ENCODE peak calls at places on chromosomes 1 and 21, in four cellular contexts. One of them, this sample, is unnamed.

GRCh38 chr21:41611441-41611840 is 103.5 kb upstream of the TMPRSS2 start:
- DNase-seq in neural progenitor cell: no peak
- DNase-seq in endothelial cell of umbilical vein: no peak
- DNase-seq in GM23338: no peak
- DNase-seq in this sample: no peak

GRCh38 chr1:14627608-14628489 is 29.4 kb downstream of the KAZN start:
- DNase-seq in GM23338: no peak
- DNase-seq in neural progenitor cell: no peak
- DNase-seq in endothelial cell of umbilical vein: no peak
- DNase-seq in this sample: no peak

GRCh38 chr1:244394851-244395765 is 56.6 kb downstream of the ADSS2 start:
- DNase-seq in GM23338: no peak
- DNase-seq in endothelial cell of umbilical vein: no peak
- DNase-seq in neural progenitor cell: no peak
- DNase-seq in this sample: no peak

GRCh38 chr1:163570061-163570460 is 248.3 kb downstream of the NUF2 start:
- DNase-seq in GM23338: no peak
- DNase-seq in neural progenitor cell: no peak
- DNase-seq in endothelial cell of umbilical vein: no peak
- DNase-seq in this sample: no peak

GRCh38 chr1:208119225-208119606 is 125.0 kb downstream of the PLXNA2 start:
- DNase-seq in endothelial cell of umbilical vein: no peak
- DNase-seq in neural progenitor cell: no peak
- DNase-seq in GM23338: no peak
- DNase-seq in this sample: no peak

GRCh38 chr1:204873714-204874113 is 3.1 kb downstream of the NFASC start:
- DNase-seq in GM23338: no peak
- DNase-seq in neural progenitor cell: no peak
- DNase-seq in endothelial cell of umbilical vein: no peak
- DNase-seq in this sample: no peak

GRCh38 chr21:24023402-24023801 is 1583.9 kb downstream of the MRPL39 start:
- DNase-seq in neural progenitor cell: no peak
- DNase-seq in endothelial cell of umbilical vein: peak; percentile 9
- DNase-seq in GM23338: no peak
- DNase-seq in this sample: no peak

GRCh38 chr1:68016364-68016763 is 34.1 kb downstream of the DIRAS3 start:
- DNase-seq in neural progenitor cell: peak; percentile 31
- DNase-seq in GM23338: no peak
- DNase-seq in endothelial cell of umbilical vein: no peak
- DNase-seq in this sample: no peak

GRCh38 chr1:36321119-36321951 is 2.1 kb downstream of the EVA1B start:
- DNase-seq in GM23338: peak; percentile 98
- DNase-seq in endothelial cell of umbilical vein: no peak
- DNase-seq in neural progenitor cell: peak; percentile 89
- DNase-seq in this sample: peak; percentile 32

GRCh38 chr1:112557385-112557784 is 48.6 kb downstream of the WNT2B start:
- DNase-seq in neural progenitor cell: no peak
- DNase-seq in endothelial cell of umbilical vein: no peak
- DNase-seq in GM23338: no peak
- DNase-seq in this sample: no peak

GRCh38 chr1:24704411-24705259 is 40.6 kb upstream of the CLIC4 start:
- DNase-seq in GM23338: peak; percentile 58
- DNase-seq in endothelial cell of umbilical vein: peak; percentile 58
- DNase-seq in neural progenitor cell: peak; percentile 78
- DNase-seq in this sample: no peak

GRCh38 chr1:19336543-19336942 is 24.4 kb downstream of the SLC66A1 start:
- DNase-seq in GM23338: no peak
- DNase-seq in neural progenitor cell: no peak
- DNase-seq in endothelial cell of umbilical vein: no peak
- DNase-seq in this sample: no peak

GRCh38 chr1:156642265-156643185 is 608 bp downstream of the BCAN start:
- DNase-seq in GM23338: peak; percentile 75
- DNase-seq in endothelial cell of umbilical vein: no peak
- DNase-seq in neural progenitor cell: peak; percentile 59
- DNase-seq in this sample: no peak

GRCh38 chr1:58942759-58943191 is 158.9 kb upstream of the JUN start:
- DNase-seq in endothelial cell of umbilical vein: no peak
- DNase-seq in neural progenitor cell: no peak
- DNase-seq in GM23338: no peak
- DNase-seq in this sample: no peak

GRCh38 chr21:37615962-37616361 is 249.4 kb downstream of the DYRK1A start:
- DNase-seq in neural progenitor cell: no peak
- DNase-seq in endothelial cell of umbilical vein: no peak
- DNase-seq in GM23338: no peak
- DNase-seq in this sample: no peak

GRCh38 chr1:58324551-58324950 is 222.0 kb downstream of the OMA1 start:
- DNase-seq in endothelial cell of umbilical vein: no peak
- DNase-seq in neural progenitor cell: no peak
- DNase-seq in GM23338: no peak
- DNase-seq in this sample: no peak

GRCh38 chr1:182143825-182144661 is 82.5 kb upstream of the ZNF648 start:
- DNase-seq in GM23338: no peak
- DNase-seq in endothelial cell of umbilical vein: peak; percentile 16
- DNase-seq in neural progenitor cell: peak; percentile 63
- DNase-seq in this sample: no peak

GRCh38 chr1:84433253-84434080 is 35.2 kb downstream of the DNASE2B start:
- DNase-seq in endothelial cell of umbilical vein: peak; percentile 81
- DNase-seq in GM23338: peak; percentile 81
- DNase-seq in neural progenitor cell: peak; percentile 63
- DNase-seq in this sample: peak; percentile 50

GRCh38 chr1:165444897-165445370 is at the start of gene RXRG:
- DNase-seq in neural progenitor cell: peak; percentile 87
- DNase-seq in GM23338: peak; percentile 74
- DNase-seq in endothelial cell of umbilical vein: peak; percentile 9
- DNase-seq in this sample: no peak

GRCh38 chr1:176880954-176881595 is 283.4 kb downstream of the ASTN1 start:
- DNase-seq in endothelial cell of umbilical vein: peak; percentile 46
- DNase-seq in GM23338: peak; percentile 95
- DNase-seq in neural progenitor cell: peak; percentile 95
- DNase-seq in this sample: peak; percentile 51

GRCh38 chr1:89822999-89823628 is 2.3 kb downstream of the LRRC8D start:
- DNase-seq in endothelial cell of umbilical vein: no peak
- DNase-seq in GM23338: no peak
- DNase-seq in neural progenitor cell: no peak
- DNase-seq in this sample: peak; percentile 51

GRCh38 chr1:224256642-224257041 is 73.3 kb downstream of the NVL start:
- DNase-seq in GM23338: peak; percentile 78
- DNase-seq in endothelial cell of umbilical vein: peak; percentile 64
- DNase-seq in neural progenitor cell: peak; percentile 68
- DNase-seq in this sample: no peak
- TF ChIP-seq EZH2 in GM23338: no peak
- TF ChIP-seq EZH2 in endothelial cell of umbilical vein: no peak
- TF ChIP-seq EZH2 in neural progenitor cell: no peak
- TF ChIP-seq EZH2 in this sample: no peak

GRCh38 chr1:9589719-9590157 is 1.0 kb downstream of the TMEM201 start:
- DNase-seq in endothelial cell of umbilical vein: no peak
- DNase-seq in GM23338: no peak
- DNase-seq in neural progenitor cell: no peak
- DNase-seq in this sample: no peak

GRCh38 chr1:9590201-9590600 is 1.5 kb downstream of the TMEM201 start:
- DNase-seq in neural progenitor cell: no peak
- DNase-seq in endothelial cell of umbilical vein: no peak
- DNase-seq in GM23338: no peak
- DNase-seq in this sample: no peak

GRCh38 chr1:9592510-9593075 is 3.9 kb downstream of the TMEM201 start:
- DNase-seq in neural progenitor cell: no peak
- DNase-seq in GM23338: no peak
- DNase-seq in endothelial cell of umbilical vein: no peak
- DNase-seq in this sample: no peak

GRCh38 chr1:9591669-9592509 is 3.2 kb downstream of the TMEM201 start:
- DNase-seq in GM23338: peak; percentile 27
- DNase-seq in neural progenitor cell: no peak
- DNase-seq in endothelial cell of umbilical vein: no peak
- DNase-seq in this sample: no peak

GRCh38 chr1:9590945-9591668 is 2.4 kb downstream of the TMEM201 start:
- DNase-seq in GM23338: no peak
- DNase-seq in endothelial cell of umbilical vein: no peak
- DNase-seq in neural progenitor cell: peak; percentile 63
- DNase-seq in this sample: no peak
- H3K4me3 ChIP-seq in GM23338: no peak overlapping the region
- H3K4me3 ChIP-seq in endothelial cell of umbilical vein: no peak overlapping the region
- H3K4me3 ChIP-seq in neural progenitor cell: peak overlapping the region; percentile 23
- H3K4me3 ChIP-seq in this sample: no peak overlapping the region

DNA sequence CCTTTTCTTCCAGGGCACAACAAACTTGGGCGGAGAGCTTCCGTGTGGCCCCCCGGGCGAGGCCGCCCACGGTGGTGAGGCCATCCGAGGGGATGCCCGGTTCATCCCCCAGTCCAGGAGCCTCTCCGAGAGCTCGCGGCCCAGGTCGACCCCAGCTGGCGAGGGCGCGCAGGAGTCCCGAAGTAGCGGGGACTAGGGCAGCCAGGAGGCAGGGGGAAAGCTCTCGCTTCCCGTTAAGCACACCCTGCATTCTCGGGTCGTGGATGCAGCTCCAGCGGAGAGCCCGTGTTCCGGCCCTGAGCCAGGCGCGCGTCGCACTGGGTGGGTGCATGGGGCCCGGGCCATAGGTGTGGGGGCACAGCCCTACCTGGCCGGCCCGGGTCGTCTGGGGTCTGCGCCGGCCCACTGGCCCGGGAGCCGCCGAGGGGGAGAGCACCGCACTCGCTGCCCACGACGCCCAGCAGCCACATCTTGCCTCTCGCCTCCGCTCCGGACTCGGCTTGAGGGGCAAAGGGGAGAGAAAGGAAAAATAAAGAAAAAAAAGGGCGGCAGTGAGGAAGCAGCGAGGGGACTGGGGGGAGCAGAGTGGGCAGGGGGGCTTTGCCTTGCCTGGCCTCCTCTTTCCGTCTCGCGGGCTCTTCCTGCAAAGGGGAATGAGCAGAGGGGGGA is 1.8 kb downstream of the RNF220 start:
- DNase-seq in GM23338: peak; percentile 52
- DNase-seq in endothelial cell of umbilical vein: no peak
- DNase-seq in neural progenitor cell: peak; percentile 68
- DNase-seq in this sample: no peak
- TF ChIP-seq EZH2 in GM23338: peak; percentile 77
- TF ChIP-seq EZH2 in endothelial cell of umbilical vein: peak; percentile 23
- TF ChIP-seq EZH2 in neural progenitor cell: peak; percentile 4
- TF ChIP-seq EZH2 in this sample: no peak

GRCh38 chr1:32926562-32926961 is 25.4 kb upstream of the TMEM54 start:
- DNase-seq in neural progenitor cell: no peak
- DNase-seq in GM23338: peak; percentile 35
- DNase-seq in endothelial cell of umbilical vein: no peak
- DNase-seq in this sample: no peak

GRCh38 chr1:32928285-32928684 is 27.1 kb upstream of the TMEM54 start:
- DNase-seq in neural progenitor cell: no peak
- DNase-seq in endothelial cell of umbilical vein: no peak
- DNase-seq in GM23338: no peak
- DNase-seq in this sample: no peak

GRCh38 chr1:32927441-32927840 is 26.3 kb upstream of the TMEM54 start:
- DNase-seq in endothelial cell of umbilical vein: no peak
- DNase-seq in neural progenitor cell: no peak
- DNase-seq in GM23338: no peak
- DNase-seq in this sample: no peak

GRCh38 chr1:32924881-32925344 is 23.7 kb upstream of the TMEM54 start:
- DNase-seq in neural progenitor cell: peak; percentile 83
- DNase-seq in endothelial cell of umbilical vein: no peak
- DNase-seq in GM23338: peak; percentile 79
- DNase-seq in this sample: no peak

DNA sequence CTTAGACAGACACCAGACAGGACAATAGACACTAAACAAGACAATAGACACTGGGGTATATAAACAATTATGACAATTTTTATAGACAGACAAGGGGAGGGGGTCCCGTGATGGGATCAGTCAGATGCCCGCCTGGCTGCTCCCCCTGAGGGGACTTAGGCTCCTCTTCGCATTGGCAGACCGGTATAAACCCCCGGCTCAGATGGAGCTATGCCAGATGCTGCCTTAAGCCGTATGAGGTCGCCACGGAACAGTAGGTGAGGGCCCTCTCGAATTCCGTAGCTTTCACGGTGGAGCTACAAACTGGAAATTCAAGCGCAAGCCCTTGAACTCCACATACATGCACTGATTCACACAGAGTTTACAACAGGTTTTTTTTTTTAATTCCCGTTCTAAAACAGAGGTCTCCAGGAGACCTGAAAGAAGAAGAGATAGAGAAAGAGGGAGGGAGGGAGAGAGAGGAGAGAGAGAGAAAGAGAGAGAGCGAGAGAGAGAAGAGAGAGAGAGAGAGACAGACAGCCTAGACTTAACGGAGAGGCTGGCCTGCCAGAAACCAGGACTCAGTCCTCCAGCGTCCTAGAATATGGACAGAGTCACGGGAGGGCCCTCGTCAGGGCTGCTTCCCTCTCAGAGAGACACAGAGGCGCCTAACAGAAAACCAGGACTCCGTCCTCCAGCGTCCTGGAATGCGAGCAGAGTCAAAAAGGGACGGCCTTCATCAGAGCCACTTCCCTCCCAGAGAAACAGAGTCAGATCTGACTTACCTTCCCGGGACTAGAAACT is 24.4 kb upstream of the TMEM54 start:
- DNase-seq in GM23338: peak; percentile 71
- DNase-seq in neural progenitor cell: peak; percentile 62
- DNase-seq in endothelial cell of umbilical vein: peak; percentile 14
- DNase-seq in this sample: no peak
- H3K4me3 ChIP-seq in GM23338: peak overlapping the region; percentile 73
- H3K4me3 ChIP-seq in neural progenitor cell: peak overlapping the region; percentile 61
- H3K4me3 ChIP-seq in endothelial cell of umbilical vein: no peak overlapping the region
- H3K4me3 ChIP-seq in this sample: no peak overlapping the region

GRCh38 chr1:161709373-161709772 is 2.3 kb downstream of the FCRLA start:
- DNase-seq in neural progenitor cell: no peak
- DNase-seq in endothelial cell of umbilical vein: no peak
- DNase-seq in GM23338: no peak
- DNase-seq in this sample: no peak

GRCh38 chr1:161706116-161706482 is 930 bp upstream of the FCRLA start:
- DNase-seq in endothelial cell of umbilical vein: no peak
- DNase-seq in GM23338: no peak
- DNase-seq in neural progenitor cell: no peak
- DNase-seq in this sample: no peak

GRCh38 chr1:161705537-161705936 is 1.5 kb upstream of the FCRLA start:
- DNase-seq in endothelial cell of umbilical vein: no peak
- DNase-seq in neural progenitor cell: no peak
- DNase-seq in GM23338: no peak
- DNase-seq in this sample: no peak

GRCh38 chr1:161707503-161707902 is 474 bp downstream of the FCRLA start:
- DNase-seq in neural progenitor cell: no peak
- DNase-seq in GM23338: no peak
- DNase-seq in endothelial cell of umbilical vein: no peak
- DNase-seq in this sample: no peak

GRCh38 chr1:161706483-161707347 is at the start of gene FCRLA:
- DNase-seq in endothelial cell of umbilical vein: no peak
- DNase-seq in GM23338: no peak
- DNase-seq in neural progenitor cell: no peak
- DNase-seq in this sample: no peak
- TF ChIP-seq EZH2 in endothelial cell of umbilical vein: no peak
- TF ChIP-seq EZH2 in GM23338: no peak
- TF ChIP-seq EZH2 in neural progenitor cell: no peak
- TF ChIP-seq EZH2 in this sample: no peak